ENCODE peak calls at places on chromosome 6, in four cellular contexts. S is pancreas, C is brain microvascular endothelial cell, Y is small intestine. O is an unnamed sample. For H3K36me3, the result is how much of the 10 kb centered on the place peaks cover.

GRCh38 chr6:83417880-83418663 is 12.8 kb downstream of the ME1 start:
- DNase-seq in S (no peak), C (peak), Y (peak), O (no peak)

GRCh38 chr6:12351672-12352071 is 61.5 kb downstream of the EDN1 start:
- DNase-seq in S (no peak), C (no peak), Y (no peak), O (no peak)

GRCh38 chr6:2429460-2429859 is 184.1 kb upstream of the GMDS start:
- DNase-seq in S (no peak), C (no peak), Y (no peak), O (no peak)

GRCh38 chr6:26033942-26034354 is 53.3 kb upstream of the HFE start:
- DNase-seq in S (no peak), C (no peak), Y (no peak), O (no peak)

GRCh38 chr6:151191477-151191995 is 48.2 kb upstream of the AKAP12 start:
- DNase-seq in S (no peak), C (no peak), Y (no peak), O (no peak)

GRCh38 chr6:148624025-148624424 is 122.8 kb upstream of the UST start:
- DNase-seq in S (no peak), C (no peak), Y (no peak), O (no peak)

GRCh38 chr6:143940011-143940597 is 68.0 kb downstream of the PLAGL1 start:
- DNase-seq in S (peak), C (peak), Y (peak), O (no peak)

GRCh38 chr6:12476484-12476883 is 186.3 kb downstream of the EDN1 start:
- DNase-seq in S (no peak), C (no peak), Y (no peak), O (no peak)

GRCh38 chr6:53437557-53438202 is 88.9 kb upstream of the ELOVL5 start:
- DNase-seq in S (no peak), C (peak), Y (peak), O (peak)

GRCh38 chr6:168715643-168716481 is 274.9 kb downstream of the SMOC2 start:
- DNase-seq in S (no peak), C (no peak), Y (no peak), O (no peak)

GRCh38 chr6:49849121-49849907 is 17.0 kb downstream of the CRISP1 start:
- DNase-seq in S (no peak), C (peak), Y (peak), O (no peak)

GRCh38 chr6:112468359-112468758 is 121.2 kb downstream of the RFPL4B start:
- DNase-seq in S (no peak), C (peak), Y (no peak), O (no peak)

GRCh38 chr6:2918936-2919335 is 15.8 kb upstream of the SERPINB9 start:
- DNase-seq in S (no peak), C (no peak), Y (no peak), O (peak)

GRCh38 chr6:42431356-42431755 is 20.4 kb downstream of the TRERF1 start:
- DNase-seq in S (no peak), C (no peak), Y (no peak), O (no peak)

GRCh38 chr6:39357998-39358686 is 35.6 kb upstream of the KCNK16 start:
- DNase-seq in S (no peak), C (peak), Y (peak), O (no peak)

GRCh38 chr6:95292011-95292410 is 285.3 kb upstream of the MANEA start:
- DNase-seq in S (no peak), C (no peak), Y (no peak), O (no peak)

GRCh38 chr6:99458319-99458718 is 33.2 kb upstream of the PNISR start:
- DNase-seq in S (no peak), C (peak), Y (peak), O (no peak)

GRCh38 chr6:158285321-158285960 is 26.8 kb upstream of the TULP4 start:
- DNase-seq in S (no peak), C (no peak), Y (no peak), O (no peak)

GRCh38 chr6:2976571-2977085 is 5.3 kb upstream of the SERPINB6 start:
- DNase-seq in S (no peak), C (peak), Y (no peak), O (no peak)

GRCh38 chr6:158026054-158026900 is 44.6 kb downstream of the SYNJ2 start:
- DNase-seq in S (peak), C (peak), Y (peak), O (peak)

GRCh38 chr6:80725156-80725930 is 618.9 kb downstream of the BCKDHB start:
- DNase-seq in S (no peak), C (no peak), Y (no peak), O (no peak)

GRCh38 chr6:37799263-37799644 is 20.3 kb upstream of the ZFAND3 start:
- DNase-seq in S (no peak), C (no peak), Y (peak), O (no peak)

DNA sequence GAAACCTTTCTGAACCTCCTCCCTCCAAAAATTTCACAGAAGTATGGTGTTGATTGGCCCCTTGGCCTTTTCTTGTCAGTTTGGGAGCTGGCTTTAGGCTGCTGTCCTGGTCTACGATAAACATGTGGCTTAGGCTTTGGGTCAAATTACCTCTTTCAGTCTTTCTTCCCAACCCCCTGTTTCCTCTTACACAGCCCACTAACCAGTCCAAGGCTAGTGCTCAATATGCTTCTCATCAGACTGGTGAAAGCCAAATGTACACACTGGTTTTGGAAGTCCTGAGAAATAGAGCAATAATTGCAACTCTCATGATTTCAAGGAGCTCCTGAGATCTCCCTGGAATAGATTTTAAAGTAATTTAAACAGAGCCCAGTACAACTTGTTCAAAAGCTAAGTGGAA is 933.7 kb upstream of the GJE1 start:
- DNase-seq in S (no peak), C (no peak), Y (no peak), O (no peak)
- H3K27ac ChIP-seq in S (no peak), C (no peak), Y (no peak), O (no peak)

GRCh38 chr6:152330984-152331383 is 306.2 kb downstream of the SYNE1 start:
- DNase-seq in S (no peak), C (no peak), Y (no peak), O (no peak)

GRCh38 chr6:152334555-152334954 is 302.6 kb downstream of the SYNE1 start:
- DNase-seq in S (no peak), C (no peak), Y (no peak), O (no peak)

GRCh38 chr6:152329640-152330202 is 307.4 kb downstream of the SYNE1 start:
- DNase-seq in S (no peak), C (no peak), Y (no peak), O (no peak)
- H3K36me3 ChIP-seq in S (under half), C (under half), Y (under half), O (under half)

DNA sequence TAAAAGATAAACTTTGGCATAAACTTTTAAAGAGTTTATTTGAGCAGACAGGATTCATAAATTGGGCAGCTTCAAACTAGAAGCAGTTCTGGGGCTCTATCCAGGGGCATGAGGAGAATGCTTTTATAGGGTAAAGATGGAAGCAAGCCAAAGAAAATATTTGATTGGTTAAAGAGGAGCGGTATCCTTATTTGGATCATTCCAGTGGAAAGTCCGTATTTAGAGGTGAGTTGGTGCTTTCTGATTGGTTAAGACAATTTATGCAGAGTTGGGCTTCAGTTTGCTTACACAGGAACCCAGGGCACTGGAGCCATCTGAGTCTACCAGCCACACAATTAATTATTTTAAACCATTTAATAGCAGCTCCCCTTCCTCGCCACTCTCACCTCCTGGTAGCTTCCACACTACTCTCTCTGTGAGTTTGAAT is 37.9 kb upstream of the RNF217 start:
- DNase-seq in S (no peak), C (no peak), Y (no peak), O (no peak)
- H3K27ac ChIP-seq in S (no peak), C (no peak), Y (no peak), O (no peak)

GRCh38 chr6:78942451-78942850 is 75.1 kb downstream of the IRAK1BP1 start:
- DNase-seq in S (no peak), C (no peak), Y (no peak), O (no peak)
- H3K36me3 ChIP-seq in S (under half), C (under half), Y (under half), O (under half)

GRCh38 chr6:45556828-45557227 is 179.1 kb upstream of the SUPT3H start:
- DNase-seq in S (no peak), C (no peak), Y (no peak), O (no peak)
- H3K27ac ChIP-seq in S (no peak), C (no peak), Y (no peak), O (no peak)